ENCODE peak calls at places on chromosomes 16 and 17, in four cellular contexts. Y, I, N and U are unnamed samples. For H3K4me1, the result is how much of the 10 kb centered on the place peaks cover.

GRCh38 chr16:46765050-46765449 is 16.9 kb upstream of the MYLK3 start:
- DNase-seq in I (no peak), N (no peak), Y (no peak), U (no peak)

GRCh38 chr16:88405325-88406060 is 22.7 kb downstream of the ZNF469 start:
- DNase-seq in N (no peak), I (no peak), Y (no peak), U (no peak)

GRCh38 chr17:50537721-50538548 is 5.4 kb downstream of the EPN3 start:
- DNase-seq in Y (no peak), I (no peak), N (no peak), U (peak)

GRCh38 chr16:51155199-51155607 is 4.1 kb upstream of the SALL1 start:
- DNase-seq in Y (no peak), N (no peak), I (peak), U (no peak)

GRCh38 chr17:4833941-4834501 is 881 bp downstream of the MINK1 start:
- DNase-seq in N (no peak), Y (peak), I (no peak), U (peak)

GRCh38 chr17:66210208-66210574 is 18.3 kb upstream of the CEP112 start:
- DNase-seq in Y (no peak), N (no peak), I (no peak), U (no peak)

GRCh38 chr16:81071816-81072215 is 5.2 kb downstream of the C16orf46 start:
- DNase-seq in I (no peak), N (no peak), Y (no peak), U (no peak)

GRCh38 chr17:34853916-34854315 is 107.3 kb downstream of the CCT6B start:
- DNase-seq in I (no peak), N (no peak), Y (no peak), U (no peak)

GRCh38 chr16:87744750-87745514 is 20.9 kb downstream of the KLHDC4 start:
- DNase-seq in I (no peak), Y (peak), N (no peak), U (no peak)

GRCh38 chr16:29999605-30000004 is 3.6 kb downstream of the INO80E start:
- DNase-seq in I (no peak), N (no peak), Y (no peak), U (no peak)

GRCh38 chr16:80836846-80837245 is 32.4 kb upstream of the CDYL2 start:
- DNase-seq in I (no peak), Y (no peak), N (no peak), U (no peak)

GRCh38 chr16:78483124-78483992 is 383.9 kb downstream of the WWOX start:
- DNase-seq in Y (no peak), I (no peak), N (no peak), U (no peak)

GRCh38 chr17:55295411-55296170 is 30.8 kb downstream of the HLF start:
- DNase-seq in N (peak), I (peak), Y (peak), U (no peak)

GRCh38 chr17:76557368-76558209 is 17.7 kb downstream of the PRCD start:
- DNase-seq in I (peak), N (peak), Y (peak), U (peak)

GRCh38 chr16:75420987-75421819 is 12.1 kb downstream of the CFDP1 start:
- DNase-seq in N (no peak), I (peak), Y (peak), U (peak)

GRCh38 chr17:35171834-35172233 is 22.4 kb downstream of the SLC35G3 start:
- DNase-seq in I (no peak), N (peak), Y (no peak), U (no peak)

GRCh38 chr17:65170839-65171238 is 33.7 kb downstream of the RGS9 start:
- DNase-seq in I (no peak), Y (no peak), N (no peak), U (peak)

GRCh38 chr17:43754947-43755346 is 3.6 kb downstream of the SOST start:
- DNase-seq in I (no peak), N (no peak), Y (no peak), U (no peak)

GRCh38 chr16:66224636-66225035 is 141.9 kb upstream of the CDH5 start:
- DNase-seq in I (no peak), Y (no peak), N (no peak), U (no peak)

GRCh38 chr17:1042486-1042885 is 45.6 kb downstream of the TIMM22 start:
- DNase-seq in I (no peak), N (no peak), Y (no peak), U (no peak)

GRCh38 chr17:8141741-8142140 is 10.5 kb downstream of the PER1 start:
- DNase-seq in N (peak), I (no peak), Y (no peak), U (peak)

GRCh38 chr16:69340095-69340644 is 598 bp downstream of the NIP7 start:
- DNase-seq in I (no peak), N (no peak), Y (no peak), U (no peak)

GRCh38 chr16:74045539-74045938 is 251.1 kb upstream of the PSMD7 start:
- DNase-seq in N (no peak), Y (no peak), I (no peak), U (no peak)

GRCh38 chr16:78443780-78444422 is 344.4 kb downstream of the WWOX start:
- DNase-seq in N (no peak), Y (no peak), I (no peak), U (no peak)

GRCh38 chr16:31427441-31428276 is 501 bp downstream of the COX6A2 start:
- DNase-seq in N (peak), I (peak), Y (peak), U (peak)

GRCh38 chr17:21024024-21024423 is 18.8 kb downstream of the USP22 start:
- DNase-seq in Y (no peak), I (no peak), N (peak), U (no peak)

GRCh38 chr16:11586856-11587642 is at the start of gene LITAF:
- DNase-seq in Y (peak), N (peak), I (peak), U (peak)

GRCh38 chr17:7611635-7612293 is 2.9 kb downstream of the FXR2 start:
- DNase-seq in I (no peak), Y (no peak), N (no peak), U (no peak)

GRCh38 chr16:2514333-2515179 is 804 bp downstream of the ATP6V0C start:
- DNase-seq in N (no peak), I (no peak), Y (no peak), U (peak)
- H3K4me1 ChIP-seq in N (half or more), I (under half), Y (under half), U (under half)

GRCh38 chr17:82876149-82876548 is 36.3 kb upstream of the ZNF750 start:
- DNase-seq in Y (no peak), N (no peak), I (peak), U (peak)
- H3K4me3 ChIP-seq in Y (no peak), N (no peak), I (no peak), U (no peak)

DNA sequence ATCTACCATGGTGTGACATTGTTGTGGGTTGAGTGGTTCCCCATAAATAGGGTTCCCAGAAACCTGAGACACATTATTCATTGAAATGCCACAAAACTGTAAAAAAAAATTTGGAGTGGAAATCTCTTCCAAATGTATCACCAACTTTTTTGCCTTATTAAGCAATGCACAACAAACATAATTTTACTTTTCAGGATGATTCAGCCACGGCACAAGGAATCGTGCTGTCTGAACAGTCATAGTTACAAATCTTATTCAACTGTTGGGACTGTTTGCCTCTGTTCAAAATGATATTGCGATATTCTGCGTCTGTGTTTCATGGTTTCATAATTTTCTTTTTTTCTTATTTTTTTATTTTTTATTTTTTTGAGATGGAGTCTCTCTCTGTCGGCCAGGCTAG is 181.3 kb downstream of the NTN1 start:
- DNase-seq in N (no peak), I (no peak), Y (no peak), U (no peak)
- H3K4me1 ChIP-seq in N (under half), I (under half), Y (under half), U (under half)

DNA sequence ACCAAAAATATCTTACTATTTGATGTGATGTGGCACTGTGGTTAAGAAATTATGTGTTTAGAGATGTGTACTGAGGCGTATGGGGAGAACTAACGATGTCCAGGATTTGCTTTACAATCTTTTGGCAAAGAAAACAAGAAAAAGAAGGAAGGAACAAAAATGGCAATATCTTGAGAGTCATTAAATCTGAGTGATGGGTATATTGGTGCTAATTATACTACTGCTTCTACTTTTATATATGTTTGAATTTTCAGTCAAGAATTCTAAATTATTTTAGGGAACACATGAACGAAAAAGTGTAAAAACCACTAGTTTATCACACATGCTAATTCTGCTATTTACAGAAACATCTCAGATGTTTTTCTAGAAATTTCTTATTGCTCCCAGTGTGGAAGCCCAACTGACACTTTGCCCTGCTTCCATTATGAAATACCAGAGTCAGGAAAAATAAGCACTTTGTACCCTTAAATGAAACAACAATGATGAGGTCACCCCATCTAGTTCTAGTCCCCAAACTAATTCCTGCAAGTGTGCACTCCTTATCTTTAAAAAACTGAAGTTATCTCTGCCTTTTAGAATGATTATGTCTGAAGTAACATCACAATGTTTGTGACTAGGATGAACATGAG is 18.8 kb downstream of the TAT start:
- DNase-seq in I (no peak), N (no peak), Y (no peak), U (no peak)
- H3K4me3 ChIP-seq in I (no peak), N (no peak), Y (no peak), U (no peak)

GRCh38 chr17:28478940-28479615 is 5.6 kb downstream of the SLC13A2 start:
- DNase-seq in I (no peak), N (no peak), Y (no peak), U (no peak)
- H3K4me1 ChIP-seq in I (under half), N (under half), Y (under half), U (under half)

DNA sequence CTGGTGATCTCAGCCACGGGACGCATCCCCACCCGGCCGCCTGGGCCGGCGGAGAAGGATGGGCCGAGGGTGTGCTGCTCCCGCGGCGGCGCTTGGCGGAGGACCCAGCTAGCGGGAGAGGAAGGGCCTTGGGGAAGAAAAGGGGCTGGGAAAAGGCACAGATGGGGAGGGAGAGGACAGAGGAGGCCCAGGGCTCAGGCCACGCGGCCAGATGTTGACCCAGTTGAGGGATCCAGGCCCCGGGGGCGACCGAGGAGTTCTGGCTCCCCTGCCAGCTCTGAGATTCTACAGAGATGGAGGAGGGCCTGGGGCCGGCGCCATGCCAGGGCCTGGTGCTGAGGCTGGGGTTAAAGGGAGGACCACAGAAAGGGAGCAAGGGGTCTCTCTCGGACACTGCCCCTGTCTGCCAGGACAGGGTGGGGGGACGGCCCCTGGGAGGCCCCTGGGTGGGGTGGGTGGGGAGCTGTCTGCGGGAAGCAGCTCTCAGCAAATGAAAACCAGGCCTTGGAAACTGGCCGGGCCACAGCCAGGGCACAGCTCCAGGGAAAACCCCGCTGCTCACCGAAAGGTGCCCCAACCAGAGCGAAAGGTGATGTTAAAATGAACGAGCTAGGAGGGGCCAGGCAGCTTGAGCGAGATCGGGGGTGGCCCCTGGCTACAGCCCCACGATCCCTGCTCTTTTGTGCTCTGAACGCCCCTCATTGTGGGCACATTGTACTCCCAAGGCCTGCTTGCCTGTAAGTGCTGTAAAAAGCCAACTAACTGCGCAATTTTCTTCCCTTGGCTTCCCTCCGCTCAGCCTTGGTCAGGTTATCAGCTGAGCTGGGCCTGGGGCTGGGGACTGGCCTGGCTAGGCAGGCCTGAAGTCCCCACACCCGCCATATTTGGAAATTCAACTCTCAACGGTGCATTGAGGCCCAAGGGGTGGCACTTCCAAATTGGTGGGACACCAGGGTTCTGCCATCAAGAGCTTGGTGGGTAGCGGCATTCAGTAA is 191.4 kb downstream of the ZNF423 start:
- DNase-seq in I (peak), Y (peak), N (no peak), U (no peak)
- H3K4me3 ChIP-seq in I (peak), Y (no peak), N (no peak), U (no peak)

GRCh38 chr17:57551321-57552079 is 193.6 kb downstream of the CCDC182 start:
- DNase-seq in N (peak), I (no peak), Y (peak), U (no peak)
- H3K4me1 ChIP-seq in N (under half), I (under half), Y (under half), U (under half)

GRCh38 chr17:17741346-17742023 is 60.2 kb downstream of the RAI1 start:
- DNase-seq in I (no peak), Y (no peak), N (no peak), U (no peak)
- H3K4me3 ChIP-seq in I (no peak), Y (no peak), N (no peak), U (no peak)

DNA sequence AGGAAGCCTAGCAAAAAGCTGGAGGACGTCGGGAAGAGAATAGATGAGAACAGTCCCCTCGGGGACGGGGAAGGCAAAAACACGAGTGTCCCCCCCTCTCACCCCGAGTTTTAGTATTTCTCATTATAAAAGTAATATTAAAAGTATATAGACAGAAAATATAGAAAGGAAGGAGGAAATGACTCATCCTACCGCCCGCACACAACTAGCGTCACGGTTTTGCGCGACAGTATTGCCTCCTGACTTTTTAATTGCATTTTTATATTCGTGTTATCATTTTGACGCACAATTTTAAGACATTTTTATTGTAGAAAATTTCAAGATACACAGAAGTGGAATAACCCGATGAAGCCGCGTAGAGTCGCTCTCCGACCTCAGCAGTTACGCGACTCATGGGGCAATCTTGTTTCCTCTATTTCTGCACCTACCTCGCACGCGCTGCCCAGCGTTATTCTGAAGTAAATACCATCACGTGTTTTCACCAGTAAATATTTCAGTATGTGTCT is 652 bp upstream of the SLC25A19 start:
- DNase-seq in I (peak), N (peak), Y (peak), U (peak)
- H3K4me1 ChIP-seq in I (under half), N (under half), Y (under half), U (half or more)

GRCh38 chr17:80478487-80479245 is 2.3 kb upstream of the NPTX1 start:
- DNase-seq in N (no peak), Y (no peak), I (no peak), U (no peak)
- H3K4me3 ChIP-seq in N (no peak), Y (peak), I (no peak), U (peak)